ENCODE peak calls at places on chromosomes 13 and 19, in five cellular contexts. One of them, this sample, is unnamed.

GRCh38 chr19:41879670-41880328 is 2.7 kb downstream of the CD79A start:
- DNase-seq in colonic mucosa: no peak
- DNase-seq in BJ: no peak
- DNase-seq in CD8-positive, alpha-beta T cell: no peak
- DNase-seq in cardiac muscle cell: no peak
- DNase-seq in this sample: no peak

GRCh38 chr13:28579334-28579733 is 79.6 kb upstream of the POMP start:
- DNase-seq in BJ: no peak
- DNase-seq in cardiac muscle cell: no peak
- DNase-seq in CD8-positive, alpha-beta T cell: no peak
- DNase-seq in colonic mucosa: no peak
- DNase-seq in this sample: no peak

GRCh38 chr13:114079601-114080536 is 52.6 kb downstream of the RASA3 start:
- DNase-seq in colonic mucosa: no peak
- DNase-seq in CD8-positive, alpha-beta T cell: no peak
- DNase-seq in cardiac muscle cell: no peak
- DNase-seq in BJ: no peak
- DNase-seq in this sample: no peak

GRCh38 chr13:99421758-99422555 is 79.3 kb upstream of the TM9SF2 start:
- DNase-seq in colonic mucosa: no peak
- DNase-seq in CD8-positive, alpha-beta T cell: no peak
- DNase-seq in BJ: no peak
- DNase-seq in cardiac muscle cell: no peak
- DNase-seq in this sample: peak

GRCh38 chr19:57887195-57887941 is 1.5 kb downstream of the ZNF814 start:
- DNase-seq in CD8-positive, alpha-beta T cell: no peak
- DNase-seq in BJ: no peak
- DNase-seq in cardiac muscle cell: peak
- DNase-seq in colonic mucosa: peak
- DNase-seq in this sample: no peak

GRCh38 chr19:370641-371330 is 26.2 kb upstream of the MIER2 start:
- DNase-seq in colonic mucosa: no peak
- DNase-seq in CD8-positive, alpha-beta T cell: no peak
- DNase-seq in BJ: no peak
- DNase-seq in cardiac muscle cell: no peak
- DNase-seq in this sample: no peak

GRCh38 chr13:80665792-80666333 is 324.9 kb upstream of the SPRY2 start:
- DNase-seq in BJ: no peak
- DNase-seq in cardiac muscle cell: peak
- DNase-seq in CD8-positive, alpha-beta T cell: no peak
- DNase-seq in colonic mucosa: no peak
- DNase-seq in this sample: no peak

GRCh38 chr13:97205971-97206370 is 16.2 kb upstream of the MBNL2 start:
- DNase-seq in BJ: no peak
- DNase-seq in colonic mucosa: no peak
- DNase-seq in cardiac muscle cell: peak
- DNase-seq in CD8-positive, alpha-beta T cell: no peak
- DNase-seq in this sample: no peak

GRCh38 chr19:5680083-5680436 is 256 bp downstream of the MICOS13 start:
- DNase-seq in CD8-positive, alpha-beta T cell: no peak
- DNase-seq in colonic mucosa: no peak
- DNase-seq in cardiac muscle cell: no peak
- DNase-seq in BJ: no peak
- DNase-seq in this sample: no peak

GRCh38 chr13:110549795-110550160 is 11.7 kb downstream of the RAB20 start:
- DNase-seq in CD8-positive, alpha-beta T cell: no peak
- DNase-seq in colonic mucosa: no peak
- DNase-seq in BJ: no peak
- DNase-seq in cardiac muscle cell: no peak
- DNase-seq in this sample: no peak

GRCh38 chr19:12985049-12985776 is 10.1 kb upstream of the NFIX start:
- DNase-seq in cardiac muscle cell: no peak
- DNase-seq in CD8-positive, alpha-beta T cell: peak
- DNase-seq in BJ: no peak
- DNase-seq in colonic mucosa: peak
- DNase-seq in this sample: peak

GRCh38 chr13:75715598-75716523 is 79.7 kb downstream of the LMO7 start:
- DNase-seq in colonic mucosa: no peak
- DNase-seq in CD8-positive, alpha-beta T cell: no peak
- DNase-seq in BJ: no peak
- DNase-seq in cardiac muscle cell: peak
- DNase-seq in this sample: peak

GRCh38 chr13:32175307-32175706 is 139.9 kb downstream of the ZAR1L start:
- DNase-seq in BJ: no peak
- DNase-seq in colonic mucosa: no peak
- DNase-seq in CD8-positive, alpha-beta T cell: no peak
- DNase-seq in cardiac muscle cell: peak
- DNase-seq in this sample: no peak

GRCh38 chr13:62653371-62653770 is 1237.7 kb upstream of the PCDH20 start:
- DNase-seq in colonic mucosa: no peak
- DNase-seq in cardiac muscle cell: no peak
- DNase-seq in BJ: no peak
- DNase-seq in CD8-positive, alpha-beta T cell: no peak
- DNase-seq in this sample: no peak

DNA sequence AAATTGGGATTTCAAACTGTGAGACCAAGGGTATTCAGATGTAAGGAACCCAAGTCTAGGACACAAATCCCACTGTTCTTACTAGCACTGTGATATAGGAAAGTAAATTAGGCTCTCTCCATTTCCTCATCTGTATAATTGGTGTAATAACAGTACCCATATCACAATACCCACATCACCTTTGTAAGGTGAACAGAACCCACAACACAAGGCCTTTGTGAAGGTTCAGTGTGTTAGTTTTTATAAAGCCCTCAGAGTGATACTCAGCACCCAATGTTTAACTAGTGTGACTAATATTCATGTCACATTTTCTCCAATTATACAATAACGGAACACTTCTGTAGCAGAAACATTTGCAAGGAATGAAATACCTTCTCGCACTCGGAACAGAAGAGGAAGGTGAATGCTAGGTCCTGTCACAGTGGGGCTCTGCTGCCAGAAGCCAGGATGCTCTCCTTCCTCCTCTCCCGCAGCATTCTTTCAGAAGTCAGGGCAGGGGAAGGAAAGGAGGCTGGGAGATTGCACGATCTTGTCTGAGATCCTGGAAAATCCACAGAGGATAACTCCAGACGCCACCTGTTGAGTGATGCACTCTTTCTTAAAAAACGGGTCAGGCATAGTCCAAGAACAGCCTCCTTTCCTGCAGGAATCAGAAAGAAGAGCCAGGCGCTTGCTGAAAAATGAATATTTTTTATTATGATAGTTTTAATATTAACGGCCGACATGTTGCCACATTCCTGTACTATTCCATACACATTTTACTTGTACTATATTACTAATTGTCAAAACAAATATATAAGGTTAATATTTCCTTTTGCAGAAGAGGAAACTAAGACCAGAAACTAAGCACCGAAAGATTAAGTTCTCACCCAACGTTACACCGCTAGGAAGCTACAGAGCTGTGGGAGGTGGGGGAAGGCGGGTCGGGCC is 762 bp downstream of the ZNF45 start:
- DNase-seq in cardiac muscle cell: peak
- DNase-seq in colonic mucosa: no peak
- DNase-seq in BJ: no peak
- DNase-seq in CD8-positive, alpha-beta T cell: no peak
- DNase-seq in this sample: no peak
- TF ChIP-seq CTCF in cardiac muscle cell: peak
- TF ChIP-seq CTCF in colonic mucosa: no peak
- TF ChIP-seq CTCF in BJ: no peak
- TF ChIP-seq CTCF in CD8-positive, alpha-beta T cell: no peak
- TF ChIP-seq CTCF in this sample: no peak

GRCh38 chr19:45495178-45495577 is 1.7 kb downstream of the RTN2 start:
- DNase-seq in colonic mucosa: no peak
- DNase-seq in cardiac muscle cell: no peak
- DNase-seq in CD8-positive, alpha-beta T cell: no peak
- DNase-seq in BJ: no peak
- DNase-seq in this sample: no peak

GRCh38 chr19:45494261-45494916 is 2.5 kb downstream of the RTN2 start:
- DNase-seq in CD8-positive, alpha-beta T cell: no peak
- DNase-seq in colonic mucosa: no peak
- DNase-seq in cardiac muscle cell: no peak
- DNase-seq in BJ: no peak
- DNase-seq in this sample: no peak

GRCh38 chr19:45492627-45493470 is 4.0 kb downstream of the RTN2 start:
- DNase-seq in colonic mucosa: peak
- DNase-seq in CD8-positive, alpha-beta T cell: no peak
- DNase-seq in cardiac muscle cell: peak
- DNase-seq in BJ: peak
- DNase-seq in this sample: peak

GRCh38 chr19:45489216-45489855 is 7.5 kb downstream of the RTN2 start:
- DNase-seq in colonic mucosa: no peak
- DNase-seq in BJ: no peak
- DNase-seq in cardiac muscle cell: no peak
- DNase-seq in CD8-positive, alpha-beta T cell: no peak
- DNase-seq in this sample: no peak

DNA sequence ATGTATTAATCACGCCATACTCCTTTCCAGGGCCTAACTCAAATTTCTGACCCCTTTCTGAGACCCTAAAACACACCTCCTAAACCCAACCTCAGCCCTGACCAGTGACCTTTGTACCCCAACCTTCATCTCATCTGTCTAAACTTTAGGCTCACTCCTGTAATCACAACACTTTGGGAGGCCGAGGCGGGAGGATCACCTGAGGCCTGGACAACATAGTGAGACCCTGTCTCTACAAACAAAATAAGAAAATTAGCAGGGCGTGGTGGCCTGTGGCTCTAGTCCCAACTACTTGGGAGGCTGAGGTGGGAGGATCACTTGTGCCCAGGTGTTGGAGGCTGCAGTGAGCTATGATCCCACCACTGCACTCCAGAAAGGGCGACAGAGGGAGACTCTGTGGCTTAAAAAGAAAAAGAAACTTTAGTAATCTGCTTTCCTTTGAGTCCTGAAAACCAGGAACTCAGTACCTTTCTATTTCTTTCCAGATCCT is 4.7 kb downstream of the RTN2 start:
- DNase-seq in BJ: no peak
- DNase-seq in cardiac muscle cell: no peak
- DNase-seq in colonic mucosa: no peak
- DNase-seq in CD8-positive, alpha-beta T cell: no peak
- DNase-seq in this sample: no peak
- H3K4me3 ChIP-seq in BJ: peak
- H3K4me3 ChIP-seq in cardiac muscle cell: peak
- H3K4me3 ChIP-seq in colonic mucosa: no peak
- H3K4me3 ChIP-seq in CD8-positive, alpha-beta T cell: no peak
- H3K4me3 ChIP-seq in this sample: peak

GRCh38 chr13:49869514-49869913 is 66.6 kb downstream of the SPRYD7 start:
- DNase-seq in CD8-positive, alpha-beta T cell: no peak
- DNase-seq in colonic mucosa: no peak
- DNase-seq in cardiac muscle cell: peak
- DNase-seq in BJ: no peak
- DNase-seq in this sample: no peak
- TF ChIP-seq CTCF in CD8-positive, alpha-beta T cell: no peak
- TF ChIP-seq CTCF in colonic mucosa: no peak
- TF ChIP-seq CTCF in cardiac muscle cell: peak
- TF ChIP-seq CTCF in BJ: peak
- TF ChIP-seq CTCF in this sample: peak

GRCh38 chr13:27472441-27472840 is 22.1 kb upstream of the MTIF3 start:
- DNase-seq in CD8-positive, alpha-beta T cell: no peak
- DNase-seq in cardiac muscle cell: no peak
- DNase-seq in BJ: no peak
- DNase-seq in colonic mucosa: no peak
- DNase-seq in this sample: no peak

GRCh38 chr13:27472941-27473340 is 22.6 kb upstream of the MTIF3 start:
- DNase-seq in BJ: no peak
- DNase-seq in cardiac muscle cell: no peak
- DNase-seq in CD8-positive, alpha-beta T cell: no peak
- DNase-seq in colonic mucosa: no peak
- DNase-seq in this sample: no peak

GRCh38 chr13:27481766-27482165 is 31.4 kb upstream of the MTIF3 start:
- DNase-seq in CD8-positive, alpha-beta T cell: no peak
- DNase-seq in cardiac muscle cell: peak
- DNase-seq in colonic mucosa: peak
- DNase-seq in BJ: no peak
- DNase-seq in this sample: peak

GRCh38 chr13:27474751-27475268 is 24.4 kb upstream of the MTIF3 start:
- DNase-seq in cardiac muscle cell: no peak
- DNase-seq in CD8-positive, alpha-beta T cell: no peak
- DNase-seq in colonic mucosa: no peak
- DNase-seq in BJ: no peak
- DNase-seq in this sample: no peak

DNA sequence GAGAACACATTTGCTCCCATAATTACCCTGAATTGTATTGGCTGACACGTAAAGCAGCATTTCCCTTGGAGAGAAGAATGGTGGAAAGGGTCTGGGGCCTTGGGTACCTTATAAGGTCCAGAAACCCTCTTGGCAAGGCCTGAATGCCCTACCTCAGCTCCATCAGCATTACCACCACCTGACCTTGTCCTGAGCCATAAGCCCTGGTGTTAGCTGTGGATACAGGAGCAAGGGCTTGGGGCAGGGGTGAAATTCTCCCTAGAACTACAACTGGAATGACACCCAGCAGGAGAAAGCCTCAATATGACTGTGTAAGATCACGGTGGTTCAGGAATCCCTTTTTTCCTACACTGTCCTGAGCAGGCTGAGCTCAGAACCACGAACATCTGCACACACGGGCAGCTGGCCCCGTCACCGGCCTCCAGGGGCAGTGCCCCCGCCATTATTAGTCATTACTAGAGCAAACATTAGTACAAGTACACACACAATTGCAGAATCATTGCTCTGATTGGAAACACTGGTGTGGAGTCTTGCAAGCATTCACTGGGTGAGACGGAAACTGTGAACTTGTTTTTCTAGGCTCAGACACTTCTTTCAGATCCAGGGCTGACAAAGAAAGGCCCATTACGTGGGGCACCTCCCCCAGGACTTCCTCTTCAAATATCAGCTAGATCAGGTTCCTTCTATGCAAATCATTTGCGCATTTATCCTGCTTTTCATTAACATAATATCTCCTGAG is 26.7 kb upstream of the MTIF3 start:
- DNase-seq in cardiac muscle cell: peak
- DNase-seq in BJ: no peak
- DNase-seq in CD8-positive, alpha-beta T cell: peak
- DNase-seq in colonic mucosa: no peak
- DNase-seq in this sample: peak
- H3K4me3 ChIP-seq in cardiac muscle cell: no peak
- H3K4me3 ChIP-seq in BJ: no peak
- H3K4me3 ChIP-seq in CD8-positive, alpha-beta T cell: no peak
- H3K4me3 ChIP-seq in colonic mucosa: no peak
- H3K4me3 ChIP-seq in this sample: no peak

GRCh38 chr13:44648392-44649117 is 72.4 kb upstream of the TSC22D1 start:
- DNase-seq in CD8-positive, alpha-beta T cell: no peak
- DNase-seq in cardiac muscle cell: peak
- DNase-seq in colonic mucosa: no peak
- DNase-seq in BJ: no peak
- DNase-seq in this sample: peak
- TF ChIP-seq CTCF in CD8-positive, alpha-beta T cell: peak
- TF ChIP-seq CTCF in cardiac muscle cell: peak
- TF ChIP-seq CTCF in colonic mucosa: no peak
- TF ChIP-seq CTCF in BJ: peak
- TF ChIP-seq CTCF in this sample: peak